ENCODE peak calls at places on chromosomes 13 and 19, in seven cellular contexts. N, P, T, B, K, Y and Q are unnamed samples.

GRCh38 chr13:45782327-45783045 is 69.1 kb downstream of the SIAH3 start:
- DNase-seq in N (no peak), P (no peak), T (no peak), B (no peak), K (no peak), Y (no peak), Q (no peak)

GRCh38 chr13:92602560-92602959 is 624.0 kb upstream of the GPC6 start:
- DNase-seq in N (no peak), P (no peak), T (no peak), B (no peak), K (no peak), Y (no peak), Q (no peak)

GRCh38 chr13:66635526-66635925 is 594.6 kb downstream of the PCDH9 start:
- DNase-seq in N (no peak), P (no peak), T (no peak), B (no peak), K (no peak), Y (no peak), Q (no peak)

GRCh38 chr13:74217816-74218215 is 83.6 kb upstream of the KLF12 start:
- DNase-seq in N (no peak), P (no peak), T (no peak), B (no peak), K (no peak), Y (no peak), Q (no peak)

GRCh38 chr19:33815410-33816340 is 19.0 kb downstream of the KCTD15 start:
- DNase-seq in N (no peak), P (no peak), T (no peak), B (no peak), K (no peak), Y (no peak), Q (no peak)

GRCh38 chr19:5288347-5288739 is 52.3 kb downstream of the PTPRS start:
- DNase-seq in N (no peak), P (no peak), T (no peak), B (no peak), K (no peak), Y (no peak), Q (no peak)

GRCh38 chr19:55441692-55442321 is 1.3 kb downstream of the SHISA7 start:
- DNase-seq in N (no peak), P (no peak), T (no peak), B (no peak), K (no peak), Y (no peak), Q (no peak)

GRCh38 chr19:1057185-1057857 is 9.6 kb upstream of the ARHGAP45 start:
- DNase-seq in N (no peak), P (no peak), T (no peak), B (peak; percentile 53), K (no peak), Y (no peak), Q (no peak)

GRCh38 chr13:113288880-113289279 is 8.2 kb upstream of the LAMP1 start:
- DNase-seq in N (no peak), P (no peak), T (no peak), B (no peak), K (no peak), Y (no peak), Q (no peak)

GRCh38 chr19:3062165-3063105 is at the start of gene TLE5:
- DNase-seq in N (peak; percentile 81), P (peak; percentile 73), T (peak; percentile 71), B (peak; percentile 73), K (peak; percentile 76), Y (peak; percentile 69), Q (peak; percentile 83)

GRCh38 chr13:82136880-82137279 is 1745.4 kb downstream of the SLITRK1 start:
- DNase-seq in N (no peak), P (no peak), T (no peak), B (no peak), K (no peak), Y (no peak), Q (no peak)

GRCh38 chr19:6233827-6234511 is 45.8 kb downstream of the MLLT1 start:
- DNase-seq in N (no peak), P (no peak), T (no peak), B (no peak), K (no peak), Y (no peak), Q (no peak)

GRCh38 chr13:98664924-98665637 is 87.4 kb downstream of the SLC15A1 start:
- DNase-seq in N (no peak), P (no peak), T (no peak), B (no peak), K (no peak), Y (no peak), Q (no peak)

GRCh38 chr13:100707818-100708740 is 33.5 kb upstream of the TMTC4 start:
- DNase-seq in N (no peak), P (no peak), T (no peak), B (no peak), K (no peak), Y (no peak), Q (no peak)

GRCh38 chr13:111589321-111589720 is 268.9 kb downstream of the TEX29 start:
- DNase-seq in N (no peak), P (no peak), T (no peak), B (no peak), K (no peak), Y (no peak), Q (no peak)